ENCODE peak calls at places on chromosomes 7 and 10, in four cellular contexts. W is IMR-90, O is mesendoderm, G is H1. H is an unnamed sample.

GRCh38 chr10:49397036-49397999 is 1.4 kb upstream of the DRGX start:
- DNase-seq in W (no peak), O (peak), G (peak), H (peak)

GRCh38 chr10:101146392-101147251 is 15.5 kb downstream of the TLX1 start:
- DNase-seq in W (no peak), O (no peak), G (peak), H (peak)

GRCh38 chr7:108308913-108309312 is 147.3 kb downstream of the NRCAM start:
- DNase-seq in W (no peak), O (peak), G (no peak), H (no peak)

GRCh38 chr10:80472234-80473095 is 18.4 kb downstream of the TSPAN14 start:
- DNase-seq in W (peak), O (no peak), G (no peak), H (no peak)

GRCh38 chr7:121480058-121480457 is 84.0 kb upstream of the FAM3C start:
- DNase-seq in W (no peak), O (peak), G (no peak), H (no peak)

GRCh38 chr7:82810558-82811259 is 352.0 kb downstream of the PCLO start:
- DNase-seq in W (peak), O (peak), G (no peak), H (no peak)

GRCh38 chr10:95841711-95842498 is 65.9 kb upstream of the CC2D2B start:
- DNase-seq in W (peak), O (peak), G (no peak), H (no peak)

GRCh38 chr7:134371536-134371935 is 54.8 kb upstream of the SLC35B4 start:
- DNase-seq in W (no peak), O (no peak), G (no peak), H (no peak)

GRCh38 chr10:124798781-124799180 is 2.8 kb upstream of the ABRAXAS2 start:
- DNase-seq in W (no peak), O (no peak), G (no peak), H (no peak)

GRCh38 chr7:115340828-115341227 is 418.9 kb downstream of the MDFIC start:
- DNase-seq in W (peak), O (no peak), G (no peak), H (no peak)

GRCh38 chr10:101031128-101031795 is at the start of the genes PDZD7 and SFXN3:
- DNase-seq in W (peak), O (peak), G (peak), H (peak)

GRCh38 chr7:131945313-131945831 is 388.9 kb upstream of the PODXL start:
- DNase-seq in W (peak), O (peak), G (peak), H (peak)

GRCh38 chr7:18494821-18495408 is 634 bp upstream of the HDAC9 start:
- DNase-seq in W (peak), O (no peak), G (no peak), H (no peak)

GRCh38 chr7:135774284-135774683 is 25.7 kb upstream of the FAM180A start:
- DNase-seq in W (peak), O (peak), G (no peak), H (no peak)

GRCh38 chr10:50310560-50311174 is 59.4 kb upstream of the ASAH2 start:
- DNase-seq in W (no peak), O (peak), G (peak), H (peak)

GRCh38 chr7:130008941-130009847 is 42.0 kb downstream of the ZC3HC1 start:
- DNase-seq in W (peak), O (peak), G (no peak), H (peak)

GRCh38 chr10:32141018-32141807 is 85.0 kb upstream of the KIF5B start:
- DNase-seq in W (peak), O (no peak), G (no peak), H (no peak)

GRCh38 chr7:141045126-141045841 is 28.6 kb upstream of the TMEM178B start:
- DNase-seq in W (peak), O (peak), G (no peak), H (no peak)

GRCh38 chr7:40057292-40057691 is 77.1 kb downstream of the MPLKIP start:
- DNase-seq in W (peak), O (no peak), G (no peak), H (no peak)

GRCh38 chr7:106640368-106641141 is 20.4 kb downstream of the CCDC71L start:
- DNase-seq in W (peak), O (no peak), G (no peak), H (no peak)

GRCh38 chr10:15169555-15170407 is 1.3 kb upstream of the NMT2 start:
- DNase-seq in W (no peak), O (no peak), G (no peak), H (no peak)

GRCh38 chr10:122350893-122351292 is 23.6 kb upstream of the PLEKHA1 start:
- DNase-seq in W (no peak), O (no peak), G (no peak), H (no peak)

GRCh38 chr10:65670087-65670486 is 1255.7 kb upstream of the LRRTM3 start:
- DNase-seq in W (peak), O (no peak), G (no peak), H (no peak)

GRCh38 chr10:126455766-126456425 is 67.6 kb upstream of the ADAM12 start:
- DNase-seq in W (no peak), O (no peak), G (peak), H (no peak)

GRCh38 chr7:73992104-73992562 is 35.8 kb upstream of the ELN start:
- DNase-seq in W (peak), O (no peak), G (no peak), H (no peak)

GRCh38 chr10:106399112-106399511 is 765.4 kb downstream of the SORCS1 start:
- DNase-seq in W (no peak), O (peak), G (no peak), H (no peak)

GRCh38 chr10:15369642-15370211 is 1.4 kb downstream of the FAM171A1 start:
- DNase-seq in W (no peak), O (no peak), G (peak), H (peak)

GRCh38 chr7:20170626-20171025 is 46.6 kb downstream of the MACC1 start:
- DNase-seq in W (peak), O (no peak), G (no peak), H (no peak)

GRCh38 chr7:77811895-77812685 is 13.5 kb downstream of the PHTF2 start:
- DNase-seq in W (peak), O (peak), G (no peak), H (no peak)

GRCh38 chr10:124197301-124198148 is 104.1 kb upstream of the CHST15 start:
- DNase-seq in W (no peak), O (no peak), G (no peak), H (no peak)

GRCh38 chr7:98702021-98702420 is 84.9 kb downstream of the NPTX2 start:
- DNase-seq in W (no peak), O (no peak), G (no peak), H (no peak)

DNA sequence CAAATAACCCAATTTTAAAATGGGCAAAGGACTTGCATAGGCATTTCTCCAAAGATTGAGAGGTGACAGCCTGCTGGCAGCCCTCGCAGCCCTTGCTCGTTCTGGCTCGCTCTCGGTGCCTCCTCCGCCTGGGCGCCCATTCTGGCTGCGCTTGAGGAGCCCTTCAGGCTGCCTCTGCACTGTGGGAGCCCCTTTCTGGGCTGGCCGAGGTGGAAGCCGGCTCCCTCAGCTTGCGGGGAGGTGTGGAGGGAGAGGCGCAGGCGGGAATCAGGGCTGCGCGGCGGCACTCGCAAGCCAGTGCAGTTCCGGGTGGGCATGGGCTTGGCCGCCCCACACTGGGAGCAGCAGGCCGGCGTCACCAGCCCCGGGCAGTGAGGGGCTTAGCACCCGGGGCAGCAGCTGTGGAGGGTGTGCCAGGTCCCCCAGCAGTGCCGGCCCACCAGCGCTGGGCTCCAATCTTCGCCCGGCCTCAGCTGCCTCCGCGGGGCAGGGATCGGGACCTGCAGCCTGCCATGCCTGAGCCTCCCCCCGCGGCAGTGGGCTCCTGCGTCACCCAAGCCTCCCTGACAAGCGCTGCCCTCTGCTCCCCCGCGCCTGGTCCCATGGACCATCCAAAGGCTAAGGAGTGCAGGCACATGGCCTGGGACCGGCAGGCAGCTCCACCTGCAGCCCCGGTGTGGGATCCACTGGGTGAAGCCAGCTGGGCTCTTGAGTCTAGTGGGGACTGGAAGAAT is 54.0 kb upstream of the GALNT17 start:
- DNase-seq in W (no peak), O (no peak), G (no peak), H (no peak)
- H4K5ac ChIP-seq in W (no peak), O (no peak), G (no peak), H (no peak)

DNA sequence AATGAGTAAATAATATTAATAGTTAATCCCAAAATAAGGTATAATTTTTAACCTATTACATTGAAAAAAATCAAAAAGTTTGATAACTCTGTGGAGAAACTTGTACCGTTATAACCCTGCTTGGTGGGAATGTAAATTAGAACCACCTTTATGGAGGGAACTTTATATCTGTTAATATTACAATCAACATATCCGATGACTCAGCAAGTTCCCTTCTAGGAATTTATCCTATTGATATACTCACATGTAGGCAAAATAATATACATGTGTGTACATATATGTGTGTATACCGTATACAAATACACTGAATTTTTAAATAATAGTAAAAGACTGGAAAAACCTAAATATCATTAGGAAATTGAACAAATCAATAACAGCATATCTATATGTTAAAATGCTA is 54.7 kb downstream of the PANK1 start:
- DNase-seq in W (no peak), O (no peak), G (no peak), H (no peak)
- H4K5ac ChIP-seq in W (no peak), O (no peak), G (no peak), H (no peak)

DNA sequence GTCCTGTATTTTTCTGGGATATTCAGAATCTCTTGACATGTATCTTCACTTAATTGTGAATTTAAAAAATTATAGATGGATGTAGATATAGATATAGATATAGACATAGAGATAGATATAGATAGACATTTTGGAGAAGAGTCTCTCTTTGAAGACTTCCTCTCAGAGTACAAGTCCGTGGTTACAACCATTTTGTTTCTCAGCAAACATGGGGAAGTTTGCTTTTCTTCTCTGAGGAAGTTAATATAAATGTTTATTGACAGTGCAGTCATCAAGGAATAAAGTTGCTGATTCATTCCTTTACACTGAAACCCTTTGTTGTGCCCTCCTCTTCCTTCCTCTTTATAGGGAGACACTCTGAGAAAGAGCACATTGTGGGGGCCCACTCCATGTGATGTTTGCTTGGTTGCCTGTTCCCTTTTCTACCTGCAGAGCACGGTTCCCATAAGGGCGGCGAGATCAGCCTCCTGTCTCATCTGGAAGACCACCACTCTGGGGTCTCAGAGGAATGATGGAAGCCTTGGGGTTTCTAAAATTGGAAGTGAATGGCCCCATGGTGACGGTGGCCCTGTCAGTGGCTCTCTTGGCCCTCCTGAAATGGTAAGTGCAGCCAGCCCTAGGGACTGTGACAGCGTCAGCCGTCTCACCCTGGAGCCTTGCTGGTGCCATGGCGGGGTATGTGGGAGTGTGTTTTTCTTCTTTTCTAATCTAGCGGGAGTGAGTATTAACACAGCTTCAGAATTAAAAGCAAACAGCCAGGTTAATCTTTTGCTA is at the start of gene TBXAS1:
- DNase-seq in W (peak), O (peak), G (no peak), H (no peak)
- H4K5ac ChIP-seq in W (peak), O (no peak), G (no peak), H (no peak)

GRCh38 chr7:1906988-1907745 is 237.1 kb downstream of the ELFN1 start:
- DNase-seq in W (no peak), O (no peak), G (no peak), H (no peak)
- H4K5ac ChIP-seq in W (no peak), O (no peak), G (no peak), H (no peak)

GRCh38 chr7:138398857-138399256 is 61.2 kb upstream of the TRIM24 start:
- DNase-seq in W (no peak), O (no peak), G (no peak), H (no peak)
- H4K5ac ChIP-seq in W (no peak), O (no peak), G (no peak), H (no peak)

GRCh38 chr10:84401838-84402611 is 73.6 kb downstream of the CCSER2 start:
- DNase-seq in W (no peak), O (no peak), G (no peak), H (no peak)
- H4K5ac ChIP-seq in W (no peak), O (no peak), G (no peak), H (no peak)

DNA sequence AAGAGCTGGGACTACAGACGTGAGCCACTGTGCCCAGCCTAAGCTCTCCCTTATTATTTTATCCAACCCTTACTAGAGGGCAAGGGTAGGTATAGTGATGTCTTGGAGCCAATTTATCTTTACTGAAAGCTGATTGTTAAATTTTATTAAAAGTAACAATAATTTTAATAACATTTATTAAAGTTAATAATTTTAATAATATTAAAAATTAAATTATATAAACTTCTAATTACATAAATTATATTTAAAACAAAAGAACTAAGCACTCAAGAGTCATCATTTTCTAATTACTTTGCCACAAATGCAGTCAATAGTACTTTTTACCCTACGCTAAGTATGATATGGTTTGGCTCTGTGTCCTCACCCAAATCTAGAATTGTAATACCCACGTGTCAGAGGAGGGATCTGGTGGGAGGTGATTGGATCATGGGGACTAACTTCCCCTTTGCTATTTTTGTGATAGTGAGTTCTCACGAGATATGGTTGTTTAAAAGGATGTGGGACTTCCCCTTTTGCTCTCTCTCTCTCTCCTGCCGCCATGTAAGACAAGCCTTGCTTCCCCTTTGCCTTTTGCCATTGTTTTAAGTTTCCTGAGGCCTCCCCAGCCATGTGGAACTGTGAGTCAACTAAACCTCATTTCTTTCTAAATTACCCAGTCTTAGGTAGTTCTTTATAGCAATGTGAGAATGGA is 58.4 kb upstream of the ETV1 start:
- DNase-seq in W (no peak), O (no peak), G (no peak), H (no peak)
- H4K5ac ChIP-seq in W (no peak), O (no peak), G (no peak), H (no peak)